ENCODE peak calls at places on chromosomes 12 and 14, in seven cellular contexts. X is progenitor cell of endocrine pancreas, V is NB4, J is cardiac fibroblast, D is fibroblast of mammary gland, A is body of pancreas, C is stomach. L is an unnamed sample.

GRCh38 chr14:83520837-83521236 is 1987.2 kb upstream of the SEL1L start:
- DNase-seq in C (no peak), A (no peak), V (no peak), D (peak; percentile 83), X (no peak), J (no peak), L (no peak)

GRCh38 chr12:52434760-52435530 is 774 bp upstream of the KRT75 start:
- DNase-seq in J (peak; percentile 40), A (no peak), V (no peak), D (peak; percentile 34), X (no peak), C (no peak), L (no peak)

GRCh38 chr12:49944046-49944445 is 6.5 kb upstream of the AQP2 start:
- DNase-seq in V (no peak), A (no peak), J (no peak), X (no peak), D (no peak), C (no peak), L (no peak)

GRCh38 chr12:132374821-132375445 is 45.5 kb upstream of the GALNT9 start:
- DNase-seq in V (no peak), A (no peak), C (no peak), D (no peak), J (no peak), X (no peak), L (no peak)

GRCh38 chr12:124279315-124279714 is 15.6 kb upstream of the RFLNA start:
- DNase-seq in C (no peak), V (no peak), J (no peak), D (no peak), A (no peak), X (no peak), L (no peak)

GRCh38 chr12:103011974-103012763 is 54.7 kb downstream of the ASCL1 start:
- DNase-seq in J (no peak), C (no peak), A (no peak), X (no peak), V (no peak), D (no peak), L (no peak)

GRCh38 chr14:76904100-76904739 is 78.0 kb downstream of the LRRC74A start:
- DNase-seq in C (no peak), V (no peak), X (no peak), D (peak; percentile 97), A (no peak), J (peak; percentile 93), L (no peak)

GRCh38 chr12:111451232-111451631 is 45.5 kb downstream of the SH2B3 start:
- DNase-seq in X (no peak), V (peak; percentile 27), A (no peak), D (no peak), J (no peak), C (no peak), L (no peak)

GRCh38 chr14:105700622-105701288 is 174.4 kb downstream of the TMEM121 start:
- DNase-seq in D (no peak), X (no peak), A (no peak), V (no peak), J (no peak), C (no peak), L (peak; percentile 46)

GRCh38 chr12:27292718-27293117 is 39.9 kb upstream of the BMAL2 start:
- DNase-seq in X (no peak), A (no peak), C (no peak), V (no peak), D (no peak), J (no peak), L (no peak)

GRCh38 chr12:93813181-93813580 is 136.0 kb downstream of the CRADD start:
- DNase-seq in J (peak; percentile 55), V (no peak), C (no peak), X (no peak), A (no peak), D (peak; percentile 50), L (no peak)

GRCh38 chr12:105406497-105406896 is 76.0 kb downstream of the C12orf75 start:
- DNase-seq in V (no peak), C (no peak), D (no peak), X (no peak), J (no peak), A (no peak), L (no peak)

GRCh38 chr14:88079624-88080023 is 74.7 kb downstream of the GPR65 start:
- DNase-seq in V (no peak), J (no peak), A (no peak), X (no peak), D (no peak), C (no peak), L (no peak)

GRCh38 chr12:19978193-19978592 is 390.1 kb upstream of the PDE3A start:
- DNase-seq in X (no peak), A (no peak), C (no peak), V (no peak), J (peak; percentile 96), D (peak; percentile 100), L (no peak)

GRCh38 chr14:69087061-69087461 is 65.9 kb downstream of the DCAF5 start:
- DNase-seq in D (peak; percentile 41), X (no peak), A (no peak), J (peak; percentile 51), V (no peak), C (no peak), L (no peak)

GRCh38 chr12:6361834-6362233 is 13.5 kb downstream of the SCNN1A start:
- DNase-seq in V (no peak), A (no peak), X (no peak), J (peak; percentile 21), C (peak; percentile 79), D (no peak), L (no peak)

GRCh38 chr12:45268672-45269406 is 52.9 kb downstream of the ANO6 start:
- DNase-seq in X (no peak), V (peak; percentile 17), A (peak; percentile 70), C (peak; percentile 76), D (peak; percentile 87), J (peak; percentile 93), L (no peak)
- TF ChIP-seq CTCF in X (peak; percentile 58), V (no peak), A (peak; percentile 43), C (no peak), D (peak; percentile 44), J (peak; percentile 45), L (peak; percentile 25)

GRCh38 chr12:30753233-30753632 is 1.5 kb downstream of the CAPRIN2 start:
- DNase-seq in A (no peak), D (peak; percentile 54), C (no peak), J (peak; percentile 59), V (peak; percentile 70), X (no peak), L (peak; percentile 57)
- TF ChIP-seq CTCF in A (no peak), D (peak; percentile 60), C (no peak), J (peak; percentile 67), V (peak; percentile 48), X (peak; percentile 64), L (peak; percentile 58)

DNA sequence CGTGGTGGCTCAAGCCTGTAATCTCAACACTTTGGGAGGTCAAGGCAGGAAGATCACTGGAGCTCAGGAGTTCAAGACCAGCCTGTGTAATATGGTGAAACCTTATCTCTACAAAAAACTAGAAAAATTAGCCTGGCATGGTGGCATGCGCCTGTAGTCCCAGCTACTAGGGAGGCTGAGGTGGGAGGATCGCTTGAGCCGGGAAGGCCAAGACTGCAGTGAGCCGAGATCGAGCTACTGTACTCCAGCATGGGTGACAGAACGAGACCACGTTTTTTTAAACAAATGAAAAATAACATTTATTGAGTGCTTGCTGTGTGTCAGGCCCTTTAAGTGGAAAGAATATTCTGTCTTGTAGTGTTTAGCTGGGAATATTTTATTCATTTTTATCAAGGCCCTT is 26.6 kb upstream of the CLMN start:
- DNase-seq in V (no peak), J (no peak), D (no peak), C (no peak), X (no peak), A (no peak), L (no peak)
- TF ChIP-seq CTCF in V (no peak), J (no peak), D (no peak), C (no peak), X (no peak), A (no peak), L (no peak)

DNA sequence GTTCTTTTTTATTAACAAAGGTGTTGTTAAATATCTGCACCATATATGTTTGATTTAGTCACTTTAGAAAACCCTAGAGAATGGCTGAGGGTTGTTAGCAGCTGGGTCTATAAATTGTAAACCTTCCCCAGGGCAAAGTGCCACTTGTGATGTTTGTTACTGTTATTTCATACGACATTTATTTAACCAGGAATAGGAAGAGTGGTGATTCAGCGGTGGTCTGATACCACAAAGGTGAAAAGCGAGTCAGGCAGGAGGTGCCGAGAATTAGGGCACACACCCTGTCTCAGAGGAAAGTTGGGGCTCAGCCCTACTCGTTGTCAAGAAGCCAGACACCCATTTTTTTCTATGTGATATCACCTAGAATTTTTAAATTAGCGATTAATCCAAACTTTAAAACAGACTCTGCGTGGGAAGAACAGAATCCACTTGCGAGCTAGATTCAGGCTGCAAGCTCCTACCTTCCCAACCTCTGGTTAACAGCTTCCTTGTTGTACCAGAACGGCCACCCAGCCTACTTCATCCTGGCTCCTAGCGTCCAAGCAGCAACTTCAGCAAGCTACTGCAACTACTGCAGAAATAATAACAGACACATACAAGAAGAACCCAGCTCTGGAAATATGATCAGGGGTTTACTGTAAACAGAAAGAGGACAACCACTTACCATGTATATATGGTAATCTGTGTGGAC is 126.7 kb downstream of the TMEM132D start:
- DNase-seq in C (no peak), J (no peak), X (no peak), V (no peak), A (no peak), D (no peak), L (no peak)
- TF ChIP-seq CTCF in C (no peak), J (no peak), X (no peak), V (no peak), A (no peak), D (no peak), L (no peak)

DNA sequence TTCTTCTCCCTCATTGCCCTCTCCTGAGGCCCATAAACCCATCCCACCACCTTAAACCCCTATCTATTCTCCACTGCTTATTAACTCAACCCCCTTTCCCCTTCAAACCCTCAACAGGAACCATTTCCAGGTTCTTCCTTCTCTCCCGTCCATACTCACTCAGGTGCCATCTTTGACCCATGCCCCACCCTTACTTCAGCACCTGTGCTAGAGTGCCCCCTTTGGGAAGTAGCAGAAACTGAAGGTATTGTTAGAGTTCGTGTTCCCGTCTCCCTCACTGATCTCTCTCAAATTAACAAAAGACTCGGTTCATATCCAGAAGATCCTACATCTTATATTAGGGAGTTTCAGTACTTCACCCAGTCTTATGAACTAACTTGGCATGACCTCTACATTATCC is 86.6 kb downstream of the TMTC3 start:
- DNase-seq in V (no peak), J (no peak), X (no peak), D (no peak), A (no peak), C (no peak), L (no peak)
- TF ChIP-seq CTCF in V (no peak), J (no peak), X (no peak), D (no peak), A (no peak), C (no peak), L (no peak)